ENCODE peak calls at places on chromosomes 2 and 18, in five cellular contexts. One of them, this sample, is unnamed.

GRCh38 chr18:63832470-63832869 is 55.0 kb upstream of the SERPINB2 start:
- DNase-seq in GM23248: peak; percentile 85
- DNase-seq in astrocyte of the spinal cord: peak; percentile 55
- DNase-seq in SHP77: no peak
- DNase-seq in EH: peak; percentile 94
- DNase-seq in this sample: no peak

GRCh38 chr2:229425573-229425972 is 154.5 kb upstream of the PID1 start:
- DNase-seq in EH: no peak
- DNase-seq in GM23248: peak; percentile 15
- DNase-seq in astrocyte of the spinal cord: no peak
- DNase-seq in SHP77: no peak
- DNase-seq in this sample: no peak

GRCh38 chr2:153519260-153519875 is 40.8 kb upstream of the RPRM start:
- DNase-seq in GM23248: peak; percentile 63
- DNase-seq in astrocyte of the spinal cord: peak; percentile 56
- DNase-seq in SHP77: no peak
- DNase-seq in EH: peak; percentile 48
- DNase-seq in this sample: peak; percentile 48

GRCh38 chr2:47083886-47084682 is 71.0 kb downstream of the STPG4 start:
- DNase-seq in GM23248: no peak
- DNase-seq in astrocyte of the spinal cord: no peak
- DNase-seq in SHP77: no peak
- DNase-seq in EH: no peak
- DNase-seq in this sample: no peak

GRCh38 chr2:176516051-176516601 is 246.9 kb downstream of the MTX2 start:
- DNase-seq in EH: no peak
- DNase-seq in astrocyte of the spinal cord: no peak
- DNase-seq in SHP77: no peak
- DNase-seq in GM23248: no peak
- DNase-seq in this sample: peak; percentile 82

GRCh38 chr2:229202646-229203045 is 68.4 kb downstream of the PID1 start:
- DNase-seq in astrocyte of the spinal cord: no peak
- DNase-seq in SHP77: no peak
- DNase-seq in GM23248: no peak
- DNase-seq in EH: peak; percentile 8
- DNase-seq in this sample: no peak

GRCh38 chr18:58806826-58807714 is 57.6 kb upstream of the ZNF532 start:
- DNase-seq in GM23248: no peak
- DNase-seq in EH: no peak
- DNase-seq in astrocyte of the spinal cord: no peak
- DNase-seq in SHP77: no peak
- DNase-seq in this sample: no peak

GRCh38 chr2:177239934-177240600 is 24.5 kb downstream of the NFE2L2 start:
- DNase-seq in astrocyte of the spinal cord: peak; percentile 58
- DNase-seq in SHP77: no peak
- DNase-seq in EH: peak; percentile 78
- DNase-seq in GM23248: peak; percentile 77
- DNase-seq in this sample: peak; percentile 75

GRCh38 chr2:108925286-108925685 is 63.7 kb downstream of the EDAR start:
- DNase-seq in EH: no peak
- DNase-seq in astrocyte of the spinal cord: no peak
- DNase-seq in GM23248: no peak
- DNase-seq in SHP77: no peak
- DNase-seq in this sample: no peak

GRCh38 chr2:144444418-144444817 is 75.5 kb downstream of the ZEB2 start:
- DNase-seq in SHP77: no peak
- DNase-seq in GM23248: no peak
- DNase-seq in EH: no peak
- DNase-seq in astrocyte of the spinal cord: no peak
- DNase-seq in this sample: no peak

GRCh38 chr2:122191331-122191730 is 435.9 kb downstream of the TSN start:
- DNase-seq in EH: peak; percentile 28
- DNase-seq in SHP77: peak; percentile 18
- DNase-seq in astrocyte of the spinal cord: no peak
- DNase-seq in GM23248: peak; percentile 47
- DNase-seq in this sample: no peak

GRCh38 chr18:45168883-45169585 is 446.2 kb upstream of the SLC14A2 start:
- DNase-seq in GM23248: peak; percentile 96
- DNase-seq in SHP77: no peak
- DNase-seq in EH: peak; percentile 90
- DNase-seq in astrocyte of the spinal cord: peak; percentile 58
- DNase-seq in this sample: no peak

GRCh38 chr18:74840492-74841167 is 243.0 kb downstream of the ZNF407 start:
- DNase-seq in astrocyte of the spinal cord: peak; percentile 64
- DNase-seq in GM23248: peak; percentile 68
- DNase-seq in SHP77: peak; percentile 90
- DNase-seq in EH: peak; percentile 82
- DNase-seq in this sample: peak; percentile 58

GRCh38 chr18:48940854-48941531 is 9.8 kb downstream of the SMAD7 start:
- DNase-seq in GM23248: no peak
- DNase-seq in astrocyte of the spinal cord: no peak
- DNase-seq in SHP77: no peak
- DNase-seq in EH: no peak
- DNase-seq in this sample: peak; percentile 58

GRCh38 chr2:138275292-138275690 is 226.3 kb upstream of the SPOPL start:
- DNase-seq in GM23248: no peak
- DNase-seq in astrocyte of the spinal cord: no peak
- DNase-seq in EH: peak; percentile 9
- DNase-seq in SHP77: no peak
- DNase-seq in this sample: no peak

GRCh38 chr2:124081154-124081771 is 56.2 kb downstream of the CNTNAP5 start:
- DNase-seq in SHP77: no peak
- DNase-seq in EH: no peak
- DNase-seq in astrocyte of the spinal cord: no peak
- DNase-seq in GM23248: no peak
- DNase-seq in this sample: no peak

GRCh38 chr2:95346236-95346737 is 49.1 kb downstream of the KCNIP3 start:
- DNase-seq in astrocyte of the spinal cord: peak; percentile 54
- DNase-seq in GM23248: peak; percentile 86
- DNase-seq in SHP77: no peak
- DNase-seq in EH: peak; percentile 77
- DNase-seq in this sample: no peak

GRCh38 chr2:79935771-79936657 is 368.5 kb downstream of the LRRTM1 start:
- DNase-seq in GM23248: peak; percentile 83
- DNase-seq in SHP77: peak; percentile 31
- DNase-seq in EH: peak; percentile 67
- DNase-seq in astrocyte of the spinal cord: peak; percentile 46
- DNase-seq in this sample: peak; percentile 12

GRCh38 chr2:167140767-167141166 is 252.5 kb downstream of the XIRP2 start:
- DNase-seq in GM23248: peak; percentile 97
- DNase-seq in astrocyte of the spinal cord: peak; percentile 97
- DNase-seq in SHP77: peak; percentile 3
- DNase-seq in EH: peak; percentile 97
- DNase-seq in this sample: peak; percentile 86

GRCh38 chr2:133843551-133843950 is 275.3 kb upstream of the NCKAP5 start:
- DNase-seq in GM23248: no peak
- DNase-seq in SHP77: no peak
- DNase-seq in astrocyte of the spinal cord: no peak
- DNase-seq in EH: no peak
- DNase-seq in this sample: no peak

GRCh38 chr2:223692227-223692947 is 90.2 kb upstream of the SCG2 start:
- DNase-seq in astrocyte of the spinal cord: peak; percentile 69
- DNase-seq in SHP77: peak; percentile 46
- DNase-seq in EH: peak; percentile 68
- DNase-seq in GM23248: peak; percentile 79
- DNase-seq in this sample: peak; percentile 69

GRCh38 chr2:7884338-7884737 is 797.5 kb upstream of the ID2 start:
- DNase-seq in SHP77: no peak
- DNase-seq in astrocyte of the spinal cord: no peak
- DNase-seq in EH: no peak
- DNase-seq in GM23248: no peak
- DNase-seq in this sample: no peak

GRCh38 chr2:84646514-84646913 is 130.2 kb downstream of the DNAH6 start:
- DNase-seq in SHP77: no peak
- DNase-seq in astrocyte of the spinal cord: no peak
- DNase-seq in GM23248: no peak
- DNase-seq in EH: no peak
- DNase-seq in this sample: no peak

GRCh38 chr2:170229125-170229524 is 51.2 kb downstream of the MYO3B start:
- DNase-seq in GM23248: no peak
- DNase-seq in SHP77: no peak
- DNase-seq in EH: no peak
- DNase-seq in astrocyte of the spinal cord: no peak
- DNase-seq in this sample: no peak

GRCh38 chr2:8563814-8564474 is 117.9 kb upstream of the ID2 start:
- DNase-seq in GM23248: no peak
- DNase-seq in astrocyte of the spinal cord: no peak
- DNase-seq in SHP77: no peak
- DNase-seq in EH: no peak
- DNase-seq in this sample: no peak

GRCh38 chr2:48471048-48471474 is 58.9 kb upstream of the STON1 start:
- DNase-seq in GM23248: peak; percentile 57
- DNase-seq in astrocyte of the spinal cord: peak; percentile 77
- DNase-seq in EH: peak; percentile 78
- DNase-seq in SHP77: peak; percentile 16
- DNase-seq in this sample: peak; percentile 83

This sample was measured in endothelial cell of umbilical vein.